ENCODE peak calls at places on chromosomes 2 and 18, in nine cellular contexts. S, W, V, J, K, C, B, Z and O are unnamed samples.

GRCh38 chr2:39487398-39488250 is 50.5 kb upstream of the MAP4K3 start:
- DNase-seq in Z (no peak), C (no peak), W (no peak), J (no peak), K (no peak), S (no peak), V (no peak), B (no peak), O (no peak)

GRCh38 chr2:96841707-96842495 is 1.9 kb downstream of the ANKRD23 start:
- DNase-seq in S (no peak), B (no peak), W (no peak), J (no peak), Z (no peak), V (no peak), K (peak; percentile 50), C (no peak), O (no peak)

GRCh38 chr2:191540681-191541080 is 137.3 kb upstream of the NABP1 start:
- DNase-seq in S (no peak), B (no peak), C (no peak), Z (no peak), V (no peak), J (peak; percentile 78), W (no peak), K (no peak), O (no peak)

GRCh38 chr2:167368371-167368770 is 480.1 kb downstream of the XIRP2 start:
- DNase-seq in Z (no peak), C (no peak), K (no peak), J (no peak), W (no peak), V (no peak), B (no peak), S (no peak), O (no peak)

GRCh38 chr18:9055185-9055584 is 47.3 kb upstream of the NDUFV2 start:
- DNase-seq in C (no peak), W (no peak), K (no peak), V (peak; percentile 89), S (no peak), B (no peak), J (no peak), Z (no peak), O (peak; percentile 79)

GRCh38 chr2:18526429-18526828 is 34.0 kb downstream of the RDH14 start:
- DNase-seq in C (no peak), K (peak; percentile 67), S (no peak), V (no peak), Z (no peak), J (no peak), B (no peak), W (no peak), O (no peak)

GRCh38 chr2:204109681-204110080 is 173.1 kb downstream of the ICOS start:
- DNase-seq in S (no peak), K (peak; percentile 64), J (no peak), V (no peak), Z (no peak), B (no peak), C (no peak), W (no peak), O (no peak)

GRCh38 chr2:207533609-207534008 is 3.8 kb downstream of the CREB1 start:
- DNase-seq in Z (no peak), K (no peak), B (no peak), J (no peak), W (no peak), C (no peak), V (no peak), S (no peak), O (no peak)

GRCh38 chr2:219219113-219219696 is 447 bp upstream of the ABCB6 start:
- DNase-seq in V (no peak), C (no peak), B (no peak), S (no peak), J (peak; percentile 82), Z (no peak), W (no peak), K (peak; percentile 52), O (no peak)
- H3K4me3 ChIP-seq in V (peak overlapping the region; percentile 49), C (peak overlapping the region; percentile 68), B (no peak overlapping the region), S (peak overlapping the region; percentile 65), J (peak overlapping the region; percentile 84), Z (peak overlapping the region; percentile 55), W (peak overlapping the region; percentile 72), K (peak overlapping the region; percentile 7), O (peak overlapping the region; percentile 53)

DNA sequence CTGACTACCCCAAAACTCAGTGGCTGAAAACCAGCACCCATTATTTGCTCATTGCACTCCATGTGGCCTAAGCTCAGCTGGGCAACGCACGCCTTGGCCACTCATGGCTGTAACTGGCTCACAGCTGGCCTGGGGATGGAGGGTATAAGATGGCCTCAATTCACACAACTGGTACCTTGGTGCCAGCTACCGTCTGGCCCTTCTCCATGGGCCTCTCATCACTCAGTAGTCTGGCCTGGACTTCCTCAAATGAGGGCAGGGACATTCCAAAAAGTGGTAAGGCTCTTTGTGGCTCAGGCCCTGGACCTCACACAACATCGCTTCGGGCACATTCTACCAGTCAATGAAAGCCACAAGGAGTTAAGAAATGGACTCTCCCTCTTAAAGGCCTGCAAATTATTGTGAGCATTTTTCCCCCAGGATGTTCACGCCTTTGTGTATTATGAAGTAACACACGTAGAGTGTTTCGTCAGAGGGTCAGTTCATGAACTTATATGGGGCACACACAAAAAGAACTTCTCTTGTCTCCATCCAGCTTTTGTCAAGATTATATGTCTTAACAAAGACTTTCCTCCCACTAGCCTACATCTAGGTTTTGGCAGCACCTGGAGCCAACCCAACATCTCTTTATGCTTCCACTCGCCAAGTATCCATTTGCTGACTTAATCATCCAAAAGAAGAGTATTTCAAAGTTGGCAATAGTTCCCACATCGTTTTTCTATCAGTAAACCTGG is 145.2 kb downstream of the CCBE1 start:
- DNase-seq in S (no peak), K (no peak), Z (no peak), C (no peak), J (no peak), B (no peak), V (no peak), W (no peak), O (no peak)
- H3K4me3 ChIP-seq in S (no peak overlapping the region), K (no peak overlapping the region), Z (no peak overlapping the region), C (no peak overlapping the region), J (no peak overlapping the region), B (no peak overlapping the region), V (no peak overlapping the region), W (no peak overlapping the region), O (no peak overlapping the region)

GRCh38 chr2:238167344-238167715 is 8.6 kb downstream of the ERFE start:
- DNase-seq in K (peak; percentile 32), W (no peak), Z (no peak), S (no peak), V (no peak), J (peak; percentile 38), C (no peak), B (no peak), O (no peak)
- H3K4me3 ChIP-seq in K (no peak overlapping the region), W (no peak overlapping the region), Z (no peak overlapping the region), S (no peak overlapping the region), V (no peak overlapping the region), J (no peak overlapping the region), C (no peak overlapping the region), B (no peak overlapping the region), O (no peak overlapping the region)

GRCh38 chr2:29725610-29726009 is 195.8 kb downstream of the ALK start:
- DNase-seq in Z (no peak), B (no peak), W (no peak), C (no peak), J (no peak), S (no peak), K (no peak), V (no peak), O (no peak)
- H3K4me3 ChIP-seq in Z (no peak overlapping the region), B (no peak overlapping the region), W (no peak overlapping the region), C (no peak overlapping the region), J (no peak overlapping the region), S (no peak overlapping the region), K (no peak overlapping the region), V (no peak overlapping the region), O (no peak overlapping the region)

GRCh38 chr2:43877782-43878464 is 39.2 kb downstream of the ABCG8 start:
- DNase-seq in J (peak; percentile 94), V (no peak), Z (no peak), S (peak; percentile 64), K (peak; percentile 81), C (no peak), B (no peak), W (peak; percentile 36), O (peak; percentile 4)

GRCh38 chr2:43880471-43880870 is 41.7 kb downstream of the ABCG8 start:
- DNase-seq in V (no peak), S (no peak), B (no peak), W (no peak), C (no peak), K (no peak), J (no peak), Z (no peak), O (no peak)

GRCh38 chr2:43882312-43882711 is 43.5 kb downstream of the ABCG8 start:
- DNase-seq in W (no peak), J (no peak), C (no peak), V (no peak), B (no peak), Z (no peak), K (no peak), S (no peak), O (no peak)

GRCh38 chr2:43880952-43881351 is 42.2 kb downstream of the ABCG8 start:
- DNase-seq in Z (no peak), V (no peak), K (no peak), C (no peak), S (no peak), B (no peak), W (no peak), J (no peak), O (no peak)

GRCh38 chr2:43879261-43879660 is 40.5 kb downstream of the ABCG8 start:
- DNase-seq in S (no peak), B (no peak), W (no peak), Z (no peak), K (no peak), J (no peak), V (no peak), C (no peak), O (no peak)
- H3K4me3 ChIP-seq in S (no peak overlapping the region), B (no peak overlapping the region), W (no peak overlapping the region), Z (no peak overlapping the region), K (no peak overlapping the region), J (no peak overlapping the region), V (no peak overlapping the region), C (no peak overlapping the region), O (no peak overlapping the region)